ENCODE peak calls at places on chromosomes 16 and 17, in seven cellular contexts. One of them, this sample, is unnamed.

GRCh38 chr17:34584805-34585416 is 5.5 kb downstream of the TMEM132E start:
- DNase-seq in heart right ventricle: no peak
- DNase-seq in psoas muscle: no peak
- DNase-seq in Peyer's patch: no peak
- DNase-seq in aorta: peak; percentile 36
- DNase-seq in GM23338: peak; percentile 48
- DNase-seq in neural progenitor cell: peak; percentile 29
- DNase-seq in this sample: no peak

GRCh38 chr17:42155614-42156045 is 841 bp upstream of the RAB5C start:
- DNase-seq in GM23338: peak; percentile 63
- DNase-seq in psoas muscle: no peak
- DNase-seq in Peyer's patch: no peak
- DNase-seq in aorta: no peak
- DNase-seq in heart right ventricle: no peak
- DNase-seq in neural progenitor cell: peak; percentile 39
- DNase-seq in this sample: no peak

GRCh38 chr16:7330709-7331108 is 1.9 kb upstream of the RBFOX1 start:
- DNase-seq in GM23338: no peak
- DNase-seq in heart right ventricle: peak; percentile 17
- DNase-seq in neural progenitor cell: no peak
- DNase-seq in psoas muscle: peak; percentile 15
- DNase-seq in Peyer's patch: no peak
- DNase-seq in aorta: no peak
- DNase-seq in this sample: peak; percentile 85

GRCh38 chr16:3164121-3164991 is 23.6 kb upstream of the OR1F1 start:
- DNase-seq in psoas muscle: no peak
- DNase-seq in heart right ventricle: no peak
- DNase-seq in Peyer's patch: no peak
- DNase-seq in GM23338: no peak
- DNase-seq in aorta: peak; percentile 51
- DNase-seq in neural progenitor cell: no peak
- DNase-seq in this sample: no peak

GRCh38 chr16:85335584-85336492 is 223.6 kb upstream of the CIBAR2 start:
- DNase-seq in GM23338: no peak
- DNase-seq in neural progenitor cell: no peak
- DNase-seq in heart right ventricle: no peak
- DNase-seq in Peyer's patch: peak; percentile 22
- DNase-seq in aorta: no peak
- DNase-seq in psoas muscle: no peak
- DNase-seq in this sample: no peak

GRCh38 chr17:35540589-35541404 is 3.3 kb upstream of the SLFN12L start:
- DNase-seq in psoas muscle: peak; percentile 25
- DNase-seq in GM23338: no peak
- DNase-seq in heart right ventricle: peak; percentile 35
- DNase-seq in Peyer's patch: peak; percentile 73
- DNase-seq in neural progenitor cell: no peak
- DNase-seq in aorta: no peak
- DNase-seq in this sample: peak; percentile 30

GRCh38 chr16:30053376-30054015 is 12.1 kb upstream of the ALDOA start:
- DNase-seq in psoas muscle: no peak
- DNase-seq in aorta: no peak
- DNase-seq in neural progenitor cell: no peak
- DNase-seq in heart right ventricle: no peak
- DNase-seq in GM23338: no peak
- DNase-seq in Peyer's patch: no peak
- DNase-seq in this sample: no peak

GRCh38 chr16:50606431-50607050 is 58.3 kb downstream of the NKD1 start:
- DNase-seq in GM23338: no peak
- DNase-seq in heart right ventricle: no peak
- DNase-seq in aorta: no peak
- DNase-seq in Peyer's patch: no peak
- DNase-seq in psoas muscle: no peak
- DNase-seq in neural progenitor cell: peak; percentile 29
- DNase-seq in this sample: no peak

GRCh38 chr16:53058882-53059281 is 4.1 kb downstream of the CHD9 start:
- DNase-seq in heart right ventricle: no peak
- DNase-seq in GM23338: no peak
- DNase-seq in psoas muscle: no peak
- DNase-seq in neural progenitor cell: no peak
- DNase-seq in Peyer's patch: no peak
- DNase-seq in aorta: no peak
- DNase-seq in this sample: no peak
- H3K4me1 ChIP-seq in heart right ventricle: peaks cover 64% of the 10 kb centered on the region
- H3K4me1 ChIP-seq in GM23338: peaks cover 18% of the 10 kb centered on the region
- H3K4me1 ChIP-seq in psoas muscle: peaks cover 39% of the 10 kb centered on the region
- H3K4me1 ChIP-seq in neural progenitor cell: peaks cover 19% of the 10 kb centered on the region
- H3K4me1 ChIP-seq in Peyer's patch: no peaks in the 10 kb centered on the region
- H3K4me1 ChIP-seq in aorta: no peaks in the 10 kb centered on the region
- H3K4me1 ChIP-seq in this sample: peaks cover 44% of the 10 kb centered on the region

GRCh38 chr17:5254414-5254813 is 19.8 kb upstream of the SCIMP start:
- DNase-seq in aorta: no peak
- DNase-seq in heart right ventricle: no peak
- DNase-seq in GM23338: no peak
- DNase-seq in psoas muscle: no peak
- DNase-seq in neural progenitor cell: no peak
- DNase-seq in Peyer's patch: no peak
- DNase-seq in this sample: no peak

GRCh38 chr17:5254903-5255521 is 20.4 kb upstream of the SCIMP start:
- DNase-seq in GM23338: no peak
- DNase-seq in psoas muscle: no peak
- DNase-seq in aorta: no peak
- DNase-seq in Peyer's patch: peak; percentile 43
- DNase-seq in heart right ventricle: no peak
- DNase-seq in neural progenitor cell: no peak
- DNase-seq in this sample: no peak

GRCh38 chr17:5248821-5249479 is 14.3 kb upstream of the SCIMP start:
- DNase-seq in aorta: no peak
- DNase-seq in GM23338: peak; percentile 48
- DNase-seq in neural progenitor cell: no peak
- DNase-seq in Peyer's patch: no peak
- DNase-seq in heart right ventricle: no peak
- DNase-seq in psoas muscle: no peak
- DNase-seq in this sample: no peak

GRCh38 chr17:5249615-5250014 is 15.0 kb upstream of the SCIMP start:
- DNase-seq in aorta: no peak
- DNase-seq in neural progenitor cell: peak; percentile 72
- DNase-seq in GM23338: peak; percentile 81
- DNase-seq in heart right ventricle: peak; percentile 61
- DNase-seq in Peyer's patch: peak; percentile 66
- DNase-seq in psoas muscle: peak; percentile 32
- DNase-seq in this sample: peak; percentile 19
- H3K4me1 ChIP-seq in aorta: no peaks in the 10 kb centered on the region
- H3K4me1 ChIP-seq in neural progenitor cell: no peaks in the 10 kb centered on the region
- H3K4me1 ChIP-seq in GM23338: no peaks in the 10 kb centered on the region
- H3K4me1 ChIP-seq in heart right ventricle: no peaks in the 10 kb centered on the region
- H3K4me1 ChIP-seq in Peyer's patch: no peaks in the 10 kb centered on the region
- H3K4me1 ChIP-seq in psoas muscle: no peaks in the 10 kb centered on the region
- H3K4me1 ChIP-seq in this sample: no peaks in the 10 kb centered on the region

DNA sequence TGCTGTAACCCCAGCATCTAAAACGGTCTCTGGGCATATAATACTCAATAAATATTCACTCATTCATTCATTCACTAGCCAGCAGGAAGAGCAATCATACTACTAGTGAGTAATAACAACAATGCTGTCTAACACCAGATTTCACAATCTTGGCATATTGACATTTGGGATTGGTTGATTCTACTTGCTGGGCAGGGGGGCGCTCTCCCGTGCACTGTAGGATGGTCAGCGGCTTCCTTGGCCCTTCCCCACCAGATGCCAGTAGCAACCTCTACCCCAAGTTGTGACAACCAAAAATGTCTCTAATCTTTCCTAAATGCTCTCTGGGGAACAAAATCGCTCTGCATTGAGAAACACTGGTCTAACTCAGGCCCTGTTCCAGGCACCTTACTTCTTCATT is 20.7 kb downstream of the WFDC1 start:
- DNase-seq in aorta: peak; percentile 47
- DNase-seq in psoas muscle: no peak
- DNase-seq in GM23338: no peak
- DNase-seq in neural progenitor cell: no peak
- DNase-seq in heart right ventricle: no peak
- DNase-seq in Peyer's patch: no peak
- DNase-seq in this sample: no peak
- H3K4me1 ChIP-seq in aorta: no peaks in the 10 kb centered on the region
- H3K4me1 ChIP-seq in psoas muscle: no peaks in the 10 kb centered on the region
- H3K4me1 ChIP-seq in GM23338: peaks cover 6% of the 10 kb centered on the region
- H3K4me1 ChIP-seq in neural progenitor cell: no peaks in the 10 kb centered on the region
- H3K4me1 ChIP-seq in heart right ventricle: no peaks in the 10 kb centered on the region
- H3K4me1 ChIP-seq in Peyer's patch: no peaks in the 10 kb centered on the region
- H3K4me1 ChIP-seq in this sample: no peaks in the 10 kb centered on the region

GRCh38 chr17:79020631-79021301 is 3.2 kb upstream of the C1QTNF1 start:
- DNase-seq in heart right ventricle: no peak
- DNase-seq in psoas muscle: no peak
- DNase-seq in GM23338: no peak
- DNase-seq in neural progenitor cell: no peak
- DNase-seq in aorta: peak; percentile 8
- DNase-seq in Peyer's patch: no peak
- DNase-seq in this sample: peak; percentile 25
- H3K4me1 ChIP-seq in heart right ventricle: peaks cover 62% of the 10 kb centered on the region
- H3K4me1 ChIP-seq in psoas muscle: peaks cover 24% of the 10 kb centered on the region
- H3K4me1 ChIP-seq in GM23338: peaks cover 7% of the 10 kb centered on the region
- H3K4me1 ChIP-seq in neural progenitor cell: peaks cover 9% of the 10 kb centered on the region
- H3K4me1 ChIP-seq in aorta: no peaks in the 10 kb centered on the region
- H3K4me1 ChIP-seq in Peyer's patch: peaks cover 16% of the 10 kb centered on the region
- H3K4me1 ChIP-seq in this sample: peaks cover 36% of the 10 kb centered on the region

GRCh38 chr16:88688013-88688778 is 1.9 kb upstream of the SNAI3 start:
- DNase-seq in aorta: no peak
- DNase-seq in heart right ventricle: no peak
- DNase-seq in GM23338: no peak
- DNase-seq in Peyer's patch: no peak
- DNase-seq in neural progenitor cell: peak; percentile 47
- DNase-seq in psoas muscle: no peak
- DNase-seq in this sample: peak; percentile 61
- H3K4me1 ChIP-seq in aorta: no peaks in the 10 kb centered on the region
- H3K4me1 ChIP-seq in heart right ventricle: peaks cover 32% of the 10 kb centered on the region
- H3K4me1 ChIP-seq in GM23338: peaks cover 9% of the 10 kb centered on the region
- H3K4me1 ChIP-seq in Peyer's patch: peaks cover 20% of the 10 kb centered on the region
- H3K4me1 ChIP-seq in neural progenitor cell: peaks cover 16% of the 10 kb centered on the region
- H3K4me1 ChIP-seq in psoas muscle: peaks cover 42% of the 10 kb centered on the region
- H3K4me1 ChIP-seq in this sample: peaks cover 16% of the 10 kb centered on the region

This sample was measured in gastrocnemius medialis.